ENCODE peak calls at places on chromosome 7, in six cellular contexts. Z, Y, Q, C, U and T are unnamed samples.
A peak's percentile ranks its signal among the peaks of the same experiment; 100 is the strongest.

GRCh38 chr7:156167417-156167807 is 355.1 kb upstream of the SHH start:
- DNase-seq in Z (no peak), Y (no peak), Q (no peak), C (no peak), U (no peak), T (no peak)

GRCh38 chr7:29035044-29035740 is 77.1 kb upstream of the TRIL start:
- DNase-seq in Z (peak; percentile 65), Y (no peak), Q (peak; percentile 12), C (no peak), U (peak; percentile 38), T (no peak)

GRCh38 chr7:131320603-131321002 is 7.1 kb upstream of the MKLN1 start:
- DNase-seq in Z (no peak), Y (no peak), Q (no peak), C (no peak), U (no peak), T (no peak)

GRCh38 chr7:136667584-136667983 is 200.9 kb upstream of the CHRM2 start:
- DNase-seq in Z (no peak), Y (no peak), Q (no peak), C (no peak), U (no peak), T (no peak)

GRCh38 chr7:152522551-152522950 is 86.7 kb upstream of the KMT2C start:
- DNase-seq in Z (no peak), Y (peak; percentile 59), Q (no peak), C (no peak), U (no peak), T (peak; percentile 15)

GRCh38 chr7:77306231-77307067 is 106.8 kb upstream of the FGL2 start:
- DNase-seq in Z (no peak), Y (no peak), Q (no peak), C (no peak), U (no peak), T (no peak)

GRCh38 chr7:143497008-143497795 is 19.5 kb downstream of the TAS2R41 start:
- DNase-seq in Z (no peak), Y (no peak), Q (no peak), C (no peak), U (no peak), T (no peak)

GRCh38 chr7:28018446-28018845 is 162.1 kb downstream of the JAZF1 start:
- DNase-seq in Z (no peak), Y (no peak), Q (no peak), C (no peak), U (no peak), T (no peak)

GRCh38 chr7:2659556-2660358 is 28.0 kb downstream of the TTYH3 start:
- DNase-seq in Z (no peak), Y (no peak), Q (no peak), C (no peak), U (no peak), T (no peak)

GRCh38 chr7:97006146-97006950 is 995 bp downstream of the DLX6 start:
- DNase-seq in Z (no peak), Y (no peak), Q (no peak), C (no peak), U (no peak), T (no peak)

GRCh38 chr7:100604976-100605911 is 3.1 kb downstream of the PCOLCE start:
- DNase-seq in Z (no peak), Y (no peak), Q (peak; percentile 43), C (no peak), U (no peak), T (no peak)

GRCh38 chr7:106736508-106737201 is 75.7 kb upstream of the CCDC71L start:
- DNase-seq in Z (peak; percentile 73), Y (no peak), Q (peak; percentile 31), C (peak; percentile 61), U (peak; percentile 38), T (no peak)

GRCh38 chr7:22364910-22365309 is 8.0 kb upstream of the RAPGEF5 start:
- DNase-seq in Z (no peak), Y (no peak), Q (no peak), C (no peak), U (no peak), T (no peak)

GRCh38 chr7:127758105-127758504 is 106.1 kb downstream of the SND1 start:
- DNase-seq in Z (no peak), Y (no peak), Q (no peak), C (no peak), U (no peak), T (no peak)